ENCODE peak calls at places on chromosomes 2 and 18, in seven cellular contexts. N is DND-41, P is Karpas-422, R is keratinocyte, Q is GM23248, J is IMR-90, O is H9. V is an unnamed sample.

GRCh38 chr2:192151848-192152247 is 42.9 kb downstream of the TMEFF2 start:
- DNase-seq in R (peak), N (no peak), P (no peak), J (peak), Q (peak), O (no peak), V (no peak)

GRCh38 chr2:39649491-39649890 is 16.2 kb upstream of the TMEM178A start:
- DNase-seq in P (no peak), O (no peak), J (no peak), Q (no peak), N (no peak), R (no peak), V (no peak)

GRCh38 chr2:129936334-129936934 is 43.0 kb upstream of the RAB6C start:
- DNase-seq in O (peak), P (no peak), N (no peak), Q (peak), J (no peak), R (no peak), V (no peak)

GRCh38 chr2:120400546-120400945 is 54.6 kb downstream of the INHBB start:
- DNase-seq in O (peak), J (no peak), P (no peak), Q (no peak), N (no peak), R (no peak), V (no peak)

GRCh38 chr2:86037795-86038192 is 67.9 kb downstream of the POLR1A start:
- DNase-seq in R (no peak), P (no peak), O (no peak), J (no peak), N (peak), Q (peak), V (no peak)

GRCh38 chr2:219455635-219456034 is 21.0 kb downstream of the SPEG start:
- DNase-seq in O (no peak), R (no peak), J (no peak), Q (no peak), N (no peak), P (no peak), V (no peak)

GRCh38 chr2:98501896-98502295 is 57.2 kb downstream of the INPP4A start:
- DNase-seq in N (no peak), O (no peak), P (no peak), J (no peak), Q (no peak), R (no peak), V (no peak)

GRCh38 chr18:59549797-59550516 is 147.3 kb downstream of the CCBE1 start:
- DNase-seq in Q (no peak), J (no peak), N (no peak), O (no peak), R (no peak), P (no peak), V (no peak)

GRCh38 chr2:25041307-25041927 is 459 bp upstream of the EFR3B start:
- DNase-seq in P (no peak), Q (peak), N (peak), O (peak), J (peak), R (no peak), V (peak)

GRCh38 chr18:22783662-22784076 is 149.5 kb upstream of the RBBP8 start:
- DNase-seq in J (no peak), O (no peak), N (no peak), R (no peak), Q (no peak), P (no peak), V (no peak)

GRCh38 chr18:22790545-22791415 is 142.3 kb upstream of the RBBP8 start:
- DNase-seq in N (no peak), P (no peak), R (no peak), Q (no peak), O (no peak), J (no peak), V (no peak)

GRCh38 chr18:22789600-22789999 is 143.5 kb upstream of the RBBP8 start:
- DNase-seq in R (no peak), P (no peak), N (no peak), Q (no peak), J (no peak), O (no peak), V (no peak)
- H2AFZ ChIP-seq in R (no peak), P (no peak), N (no peak), Q (no peak), J (no peak), O (no peak), V (no peak)

GRCh38 chr2:64455545-64455944 is 1.6 kb downstream of the LGALSL start:
- DNase-seq in R (no peak), O (no peak), N (no peak), P (no peak), Q (no peak), J (no peak), V (no peak)
- H3K27ac ChIP-seq in R (peak), O (no peak), N (no peak), P (no peak), Q (no peak), J (no peak), V (no peak)

GRCh38 chr2:122300758-122301157 is 545.3 kb downstream of the TSN start:
- DNase-seq in O (no peak), J (peak), R (no peak), N (peak), P (peak), Q (no peak), V (no peak)
- H2AFZ ChIP-seq in O (no peak), J (no peak), R (no peak), N (no peak), P (no peak), Q (no peak), V (no peak)

GRCh38 chr2:4354164-4354563 is 650.8 kb downstream of the DCDC2C start:
- DNase-seq in J (no peak), R (no peak), N (no peak), Q (no peak), O (no peak), P (no peak), V (no peak)
- H3K27ac ChIP-seq in J (no peak), R (no peak), N (no peak), Q (no peak), O (no peak), P (no peak), V (no peak)